ENCODE peak calls at places on chromosomes 16 and 17, in four cellular contexts. F, V, L and Z are unnamed samples.

GRCh38 chr17:57906910-57907309 is 48.3 kb downstream of the CUEDC1 start:
- DNase-seq in V (no peak), L (no peak), F (no peak), Z (no peak)

GRCh38 chr16:72128701-72129100 is 35.1 kb downstream of the DHX38 start:
- DNase-seq in L (no peak), V (no peak), F (no peak), Z (no peak)

GRCh38 chr17:77884019-77884418 is 74.5 kb upstream of the TNRC6C start:
- DNase-seq in V (no peak), F (peak; percentile 35), L (peak; percentile 30), Z (peak; percentile 62)

GRCh38 chr17:64388961-64389565 is 1.6 kb downstream of the PECAM1 start:
- DNase-seq in V (no peak), F (no peak), L (no peak), Z (no peak)

GRCh38 chr16:71357681-71358080 is 842 bp upstream of the CALB2 start:
- DNase-seq in L (no peak), V (no peak), F (peak; percentile 13), Z (no peak)

GRCh38 chr16:2954647-2955381 is 9.3 kb upstream of the KREMEN2 start:
- DNase-seq in V (no peak), L (no peak), F (no peak), Z (no peak)

GRCh38 chr16:64412578-64413280 is 709.1 kb downstream of the CDH11 start:
- DNase-seq in V (no peak), L (peak; percentile 81), F (peak; percentile 90), Z (no peak)

GRCh38 chr17:82244413-82245140 is 15.7 kb downstream of the SLC16A3 start:
- DNase-seq in F (peak; percentile 62), L (peak; percentile 33), V (no peak), Z (no peak)

GRCh38 chr17:58153046-58153445 is 4.9 kb downstream of the OR4D1 start:
- DNase-seq in F (no peak), L (no peak), V (no peak), Z (peak; percentile 52)

GRCh38 chr16:728131-728889 is 1.4 kb downstream of the HAGHL start:
- DNase-seq in F (peak; percentile 84), V (peak; percentile 69), L (peak; percentile 81), Z (peak; percentile 68)

GRCh38 chr16:30677931-30678585 is 19.8 kb downstream of the FBRS start:
- DNase-seq in F (no peak), L (no peak), V (no peak), Z (no peak)

GRCh38 chr16:87690911-87691685 is 74.7 kb downstream of the KLHDC4 start:
- DNase-seq in L (no peak), V (no peak), F (no peak), Z (no peak)

GRCh38 chr17:32927724-32928526 is at the start of gene TMEM98:
- DNase-seq in F (peak; percentile 73), L (peak; percentile 42), V (peak; percentile 43), Z (no peak)

GRCh38 chr17:9982159-9982558 is 77.1 kb upstream of the RCVRN start:
- DNase-seq in F (no peak), L (no peak), V (no peak), Z (no peak)

GRCh38 chr17:8985054-8985701 is 19.7 kb upstream of the PIK3R5 start:
- DNase-seq in F (no peak), L (no peak), V (no peak), Z (no peak)

GRCh38 chr17:18246880-18247612 is 11.5 kb downstream of the FLII start:
- DNase-seq in F (peak; percentile 63), V (peak; percentile 95), L (peak; percentile 33), Z (no peak)

GRCh38 chr17:21174186-21174585 is 39.8 kb downstream of the TMEM11 start:
- DNase-seq in L (no peak), V (peak; percentile 23), F (no peak), Z (no peak)

GRCh38 chr17:336110-337021 is 16.2 kb downstream of the RPH3AL start:
- DNase-seq in F (no peak), V (peak; percentile 78), L (no peak), Z (peak; percentile 76)

DNA sequence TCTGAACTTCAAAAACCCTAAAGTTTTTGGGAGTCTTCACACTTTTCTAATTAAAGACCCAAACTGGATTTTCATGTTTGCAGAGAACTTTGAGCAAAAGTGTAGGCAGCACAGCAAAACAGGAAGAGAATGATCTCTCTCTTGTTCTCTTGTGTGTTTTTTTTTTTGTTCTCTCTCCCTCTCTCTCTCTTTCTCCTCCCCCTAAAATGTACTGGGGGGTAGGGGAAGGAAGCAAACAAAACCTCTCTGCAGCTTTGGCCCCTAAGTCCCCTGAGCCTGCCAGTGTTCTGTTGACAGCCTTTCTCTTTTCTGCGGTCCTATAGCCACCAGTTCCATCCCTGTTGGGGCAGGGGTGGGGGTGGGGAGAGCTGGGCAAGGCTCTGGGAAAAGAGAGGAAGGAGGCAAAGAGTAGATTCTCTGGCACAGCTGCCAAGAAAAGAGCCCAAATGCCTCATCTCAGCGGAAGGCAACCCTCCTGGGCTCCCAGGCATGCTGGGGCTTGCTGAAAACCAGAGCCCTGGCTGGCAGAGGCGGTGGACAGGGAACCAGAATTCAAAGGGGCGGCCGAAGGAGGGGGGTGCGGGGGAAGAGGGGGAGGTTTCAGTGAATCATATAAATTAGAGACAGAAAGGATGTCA is 295.4 kb downstream of the SOX9 start:
- DNase-seq in L (peak; percentile 63), V (no peak), F (no peak), Z (no peak)
- H3K4me1 ChIP-seq in L (peaks cover under 1% of the 10 kb centered on the region), V (peaks cover 48% of the 10 kb centered on the region), F (peaks cover 9% of the 10 kb centered on the region), Z (no peaks in the 10 kb centered on the region)

GRCh38 chr17:7889166-7889584 is 586 bp downstream of the CHD3 start:
- DNase-seq in L (peak; percentile 83), F (peak; percentile 96), V (peak; percentile 99), Z (no peak)
- H3K4me3 ChIP-seq in L (peak overlapping the region; percentile 17), F (peak overlapping the region; percentile 90), V (peak overlapping the region; percentile 19), Z (no peak overlapping the region)

DNA sequence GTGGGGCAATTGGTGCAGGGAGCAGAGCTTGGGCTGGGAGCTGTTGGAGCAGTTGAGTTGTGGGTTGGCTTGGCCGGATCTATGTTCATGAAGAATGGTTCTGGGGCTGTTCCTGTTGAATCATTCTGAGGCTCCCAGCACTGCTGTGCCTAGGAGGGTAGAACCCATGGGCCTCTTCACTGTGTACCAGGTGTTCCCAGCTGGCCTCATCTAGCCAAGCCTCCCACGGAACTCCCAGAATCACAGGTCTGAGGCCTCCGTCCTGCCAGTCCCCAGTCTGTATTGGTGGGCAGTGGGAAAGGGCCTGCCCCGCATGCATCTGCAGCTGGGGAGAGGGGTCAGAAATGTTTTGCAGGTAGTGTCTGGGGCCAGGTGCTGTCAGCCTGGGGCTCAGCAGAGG is 74.1 kb downstream of the MPRIP start:
- DNase-seq in L (no peak), V (no peak), F (no peak), Z (no peak)
- H3K4me1 ChIP-seq in L (peaks cover 18% of the 10 kb centered on the region), V (peaks cover 69% of the 10 kb centered on the region), F (peaks cover 34% of the 10 kb centered on the region), Z (peaks cover 68% of the 10 kb centered on the region)

GRCh38 chr16:47729701-47730100 is 268.6 kb downstream of the PHKB start:
- DNase-seq in L (no peak), V (no peak), F (no peak), Z (no peak)
- H3K4me3 ChIP-seq in L (no peak overlapping the region), V (no peak overlapping the region), F (no peak overlapping the region), Z (no peak overlapping the region)

GRCh38 chr16:50156590-50156989 is 3.5 kb downstream of the TENT4B start:
- DNase-seq in L (no peak), F (no peak), V (no peak), Z (no peak)
- H3K4me1 ChIP-seq in L (peaks cover 5% of the 10 kb centered on the region), F (peaks cover 33% of the 10 kb centered on the region), V (peaks cover 33% of the 10 kb centered on the region), Z (peaks cover 70% of the 10 kb centered on the region)

GRCh38 chr16:88778541-88779065 is 6.4 kb downstream of the PIEZO1 start:
- DNase-seq in V (no peak), F (no peak), L (no peak), Z (no peak)

GRCh38 chr16:88777801-88778415 is 7.1 kb downstream of the PIEZO1 start:
- DNase-seq in F (no peak), V (no peak), L (no peak), Z (no peak)

GRCh38 chr16:88780100-88781062 is 4.6 kb downstream of the PIEZO1 start:
- DNase-seq in L (no peak), F (no peak), V (no peak), Z (no peak)

GRCh38 chr16:88781140-88782077 is 3.6 kb downstream of the PIEZO1 start:
- DNase-seq in F (peak; percentile 27), L (no peak), V (no peak), Z (peak; percentile 68)

DNA sequence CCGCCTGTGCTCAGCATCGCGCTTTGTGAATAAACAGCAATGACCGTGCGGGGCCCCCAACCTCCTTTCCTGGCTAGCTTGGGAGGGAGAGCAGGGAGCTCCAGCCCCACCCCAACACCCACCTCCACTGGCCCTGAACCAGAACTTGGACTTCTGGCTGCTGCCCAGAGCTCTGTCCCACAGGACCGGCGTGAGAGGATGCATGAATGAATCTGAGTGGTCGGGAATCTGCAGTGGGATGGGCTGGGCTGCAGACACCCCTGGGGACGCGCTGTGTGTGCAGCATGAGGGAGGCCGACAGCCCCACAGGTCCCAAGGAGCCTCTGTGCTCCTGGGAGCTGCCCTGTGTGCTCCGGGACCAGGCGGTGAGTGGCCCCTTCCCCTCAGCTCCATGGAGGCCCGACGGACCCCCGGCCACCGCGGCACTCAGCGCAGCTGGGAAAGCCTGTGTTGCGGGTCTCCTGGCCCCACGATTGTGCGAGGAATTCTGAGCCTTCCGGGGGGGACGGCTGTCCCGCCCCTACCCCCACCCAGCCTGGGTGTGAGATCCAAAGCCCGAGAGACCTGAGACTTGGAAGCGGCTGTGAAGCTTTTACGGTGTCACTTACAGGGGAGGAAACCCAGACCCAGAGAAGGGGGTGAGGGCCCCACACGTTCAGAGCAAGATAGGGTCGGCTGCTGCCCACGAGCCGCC is 5.5 kb downstream of the PIEZO1 start:
- DNase-seq in F (no peak), L (peak; percentile 37), V (no peak), Z (no peak)
- H3K4me3 ChIP-seq in F (no peak overlapping the region), L (no peak overlapping the region), V (peak overlapping the region; percentile 6), Z (peak overlapping the region; percentile 40)

GRCh38 chr16:67560827-67561342 is 1.4 kb upstream of the CTCF start:
- DNase-seq in V (no peak), L (no peak), F (peak; percentile 14), Z (no peak)

GRCh38 chr16:67562918-67563707 is 787 bp downstream of the CTCF start:
- DNase-seq in F (peak; percentile 81), V (peak; percentile 65), L (peak; percentile 57), Z (peak; percentile 68)

GRCh38 chr16:67562526-67562917 is at the start of gene CTCF:
- DNase-seq in V (peak; percentile 85), L (peak; percentile 71), F (peak; percentile 96), Z (peak; percentile 90)

GRCh38 chr16:67561501-67561823 is 864 bp upstream of the CTCF start:
- DNase-seq in F (no peak), V (no peak), L (no peak), Z (no peak)

DNA sequence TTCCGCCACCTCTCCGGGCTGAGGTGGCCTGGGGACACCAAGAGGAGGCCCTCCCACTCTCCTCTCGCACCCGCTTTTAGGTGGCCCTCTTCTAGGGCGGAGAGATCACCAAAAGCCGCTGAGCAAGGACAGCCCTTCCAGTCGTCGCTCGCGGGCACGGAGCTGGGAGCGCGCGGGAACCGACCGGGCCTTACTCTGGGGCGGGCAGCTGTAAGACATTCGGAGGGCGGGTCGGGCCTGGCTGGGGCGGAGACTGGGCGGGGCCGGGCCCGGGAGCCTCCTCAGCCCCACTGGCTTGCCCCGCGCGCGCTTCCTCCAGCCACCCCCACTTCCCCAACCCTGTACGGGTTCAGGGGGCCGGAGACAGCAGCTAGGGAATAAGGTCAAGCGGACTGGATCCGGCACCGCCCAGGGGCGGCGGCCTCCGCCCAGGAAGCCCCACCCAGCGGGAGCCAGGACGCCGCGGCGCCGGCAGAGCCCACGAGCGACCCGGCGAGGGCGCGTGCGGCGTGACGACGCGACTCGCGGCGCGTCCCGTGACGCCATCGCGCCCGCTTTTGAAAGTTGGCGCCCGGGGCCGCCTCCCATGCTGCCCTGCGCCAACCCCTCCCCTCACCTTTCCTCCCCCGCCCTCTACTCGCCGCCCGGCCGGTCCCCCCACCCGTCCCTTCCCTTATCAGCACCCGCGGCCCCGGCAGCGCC is 351 bp upstream of the CTCF start:
- DNase-seq in F (peak; percentile 99), L (peak; percentile 95), V (peak; percentile 96), Z (peak; percentile 96)
- H3K4me1 ChIP-seq in F (peaks cover 16% of the 10 kb centered on the region), L (peaks cover 8% of the 10 kb centered on the region), V (peaks cover 35% of the 10 kb centered on the region), Z (peaks cover 32% of the 10 kb centered on the region)

GRCh38 chr17:42378597-42379594 is 9.3 kb downstream of the STAT3 start:
- DNase-seq in F (peak; percentile 64), L (peak; percentile 42), V (no peak), Z (no peak)
- H3K4me3 ChIP-seq in F (peak overlapping the region; percentile 71), L (peak overlapping the region; percentile 33), V (peak overlapping the region; percentile 32), Z (peak overlapping the region; percentile 51)